ENCODE peak calls at places on chromosome 1, in ten cellular contexts. V, O, R, F, T, E, N, P, D and H are unnamed samples.

GRCh38 chr1:66434096-66434495 is 99.9 kb upstream of the SGIP1 start:
- DNase-seq in V (no peak), O (peak), R (no peak), F (no peak), T (no peak), E (no peak), N (no peak), P (no peak), D (peak), H (no peak)

GRCh38 chr1:184362876-184363275 is 24.0 kb upstream of the C1orf21 start:
- DNase-seq in V (no peak), O (no peak), R (no peak), F (no peak), T (no peak), E (no peak), N (no peak), P (no peak), D (no peak), H (peak)

GRCh38 chr1:114105401-114105979 is 48.2 kb downstream of the SYT6 start:
- DNase-seq in V (no peak), O (no peak), R (peak), F (no peak), T (no peak), E (no peak), N (peak), P (no peak), D (no peak), H (no peak)

GRCh38 chr1:88612299-88612698 is 71.8 kb upstream of the PKN2 start:
- DNase-seq in V (no peak), O (no peak), R (peak), F (no peak), T (no peak), E (peak), N (no peak), P (no peak), D (no peak), H (peak)

GRCh38 chr1:212207822-212208520 is 77.2 kb upstream of the PPP2R5A start:
- DNase-seq in V (no peak), O (no peak), R (no peak), F (no peak), T (no peak), E (no peak), N (no peak), P (no peak), D (no peak), H (no peak)

GRCh38 chr1:208093754-208094719 is 150.1 kb downstream of the PLXNA2 start:
- DNase-seq in V (peak), O (peak), R (peak), F (peak), T (no peak), E (peak), N (no peak), P (peak), D (peak), H (peak)

GRCh38 chr1:223641523-223642039 is 23.9 kb downstream of the CAPN8 start:
- DNase-seq in V (no peak), O (no peak), R (no peak), F (no peak), T (no peak), E (peak), N (no peak), P (no peak), D (no peak), H (peak)

GRCh38 chr1:76500111-76500510 is 367.2 kb upstream of the ST6GALNAC5 start:
- DNase-seq in V (no peak), O (no peak), R (no peak), F (no peak), T (no peak), E (no peak), N (no peak), P (no peak), D (no peak), H (no peak)

GRCh38 chr1:44660176-44660575 is 14.1 kb downstream of the TMEM53 start:
- DNase-seq in V (no peak), O (peak), R (peak), F (no peak), T (peak), E (peak), N (peak), P (peak), D (no peak), H (peak)

GRCh38 chr1:228647523-228648444 is 87.5 kb upstream of the RHOU start:
- DNase-seq in V (peak), O (peak), R (peak), F (no peak), T (no peak), E (peak), N (peak), P (no peak), D (peak), H (peak)

GRCh38 chr1:7387053-7387861 is 383.8 kb upstream of the VAMP3 start:
- DNase-seq in V (no peak), O (no peak), R (peak), F (no peak), T (no peak), E (no peak), N (no peak), P (peak), D (no peak), H (no peak)

GRCh38 chr1:208646431-208646830 is 402.2 kb upstream of the PLXNA2 start:
- DNase-seq in V (no peak), O (no peak), R (no peak), F (no peak), T (no peak), E (no peak), N (no peak), P (no peak), D (no peak), H (no peak)

GRCh38 chr1:58401991-58402390 is 144.5 kb downstream of the OMA1 start:
- DNase-seq in V (no peak), O (peak), R (no peak), F (no peak), T (no peak), E (no peak), N (no peak), P (peak), D (no peak), H (no peak)

GRCh38 chr1:147292012-147292411 is 49.5 kb downstream of the CHD1L start:
- DNase-seq in V (no peak), O (peak), R (no peak), F (no peak), T (no peak), E (no peak), N (no peak), P (no peak), D (peak), H (no peak)

GRCh38 chr1:44377925-44378784 is 23.1 kb upstream of the ERI3 start:
- DNase-seq in V (peak), O (peak), R (peak), F (peak), T (no peak), E (peak), N (peak), P (peak), D (peak), H (peak)

GRCh38 chr1:234965128-234965527 is 163.5 kb downstream of the TOMM20 start:
- DNase-seq in V (no peak), O (peak), R (no peak), F (no peak), T (no peak), E (no peak), N (no peak), P (no peak), D (no peak), H (no peak)

GRCh38 chr1:246503341-246503740 is 3.7 kb downstream of the SMYD3 start:
- DNase-seq in V (no peak), O (no peak), R (peak), F (no peak), T (no peak), E (no peak), N (no peak), P (no peak), D (no peak), H (no peak)

GRCh38 chr1:168833801-168834224 is 104.8 kb upstream of the DPT start:
- DNase-seq in V (no peak), O (no peak), R (no peak), F (no peak), T (no peak), E (no peak), N (no peak), P (no peak), D (no peak), H (no peak)

GRCh38 chr1:115764541-115764940 is 4.0 kb downstream of the CASQ2 start:
- DNase-seq in V (no peak), O (peak), R (peak), F (no peak), T (no peak), E (peak), N (no peak), P (peak), D (no peak), H (peak)

GRCh38 chr1:51203121-51203873 is 32.8 kb upstream of the RNF11 start:
- DNase-seq in V (peak), O (no peak), R (peak), F (no peak), T (no peak), E (no peak), N (no peak), P (no peak), D (no peak), H (no peak)

GRCh38 chr1:234572966-234573365 is 37.0 kb downstream of the IRF2BP2 start:
- DNase-seq in V (no peak), O (no peak), R (no peak), F (no peak), T (no peak), E (no peak), N (no peak), P (no peak), D (no peak), H (no peak)

GRCh38 chr1:75672528-75673393 is 51.7 kb upstream of the ACADM start:
- DNase-seq in V (no peak), O (peak), R (no peak), F (no peak), T (no peak), E (no peak), N (no peak), P (no peak), D (peak), H (no peak)

GRCh38 chr1:63487336-63488065 is 35.5 kb downstream of the ITGB3BP start:
- DNase-seq in V (no peak), O (no peak), R (peak), F (no peak), T (no peak), E (no peak), N (no peak), P (peak), D (no peak), H (no peak)

GRCh38 chr1:95304803-95305202 is 70.8 kb downstream of the RWDD3 start:
- DNase-seq in V (no peak), O (no peak), R (no peak), F (no peak), T (no peak), E (peak), N (no peak), P (no peak), D (no peak), H (peak)

GRCh38 chr1:6385673-6386191 is 7.8 kb downstream of the ACOT7 start:
- DNase-seq in V (no peak), O (peak), R (peak), F (no peak), T (peak), E (peak), N (peak), P (no peak), D (peak), H (no peak)

GRCh38 chr1:96651517-96651916 is 70.1 kb upstream of the PTBP2 start:
- DNase-seq in V (no peak), O (no peak), R (peak), F (no peak), T (no peak), E (no peak), N (no peak), P (no peak), D (no peak), H (no peak)

GRCh38 chr1:34060901-34061415 is 104.1 kb downstream of the CSMD2 start:
- DNase-seq in V (no peak), O (peak), R (no peak), F (no peak), T (no peak), E (no peak), N (no peak), P (peak), D (peak), H (no peak)

GRCh38 chr1:15546641-15547040 is 20.0 kb downstream of the DNAJC16 start:
- DNase-seq in V (no peak), O (no peak), R (no peak), F (no peak), T (no peak), E (no peak), N (no peak), P (no peak), D (no peak), H (no peak)

GRCh38 chr1:156886583-156887302 is 6.8 kb upstream of the PEAR1 start:
- DNase-seq in V (no peak), O (no peak), R (peak), F (no peak), T (no peak), E (no peak), N (no peak), P (no peak), D (no peak), H (no peak)

GRCh38 chr1:183761871-183762270 is 43.0 kb upstream of the RGL1 start:
- DNase-seq in V (no peak), O (peak), R (no peak), F (no peak), T (no peak), E (no peak), N (no peak), P (no peak), D (no peak), H (no peak)

GRCh38 chr1:19390901-19391595 is 78.9 kb downstream of the SLC66A1 start:
- DNase-seq in V (peak), O (peak), R (peak), F (peak), T (no peak), E (peak), N (no peak), P (peak), D (peak), H (peak)

GRCh38 chr1:115258302-115258866 is 79.7 kb downstream of the NGF start:
- DNase-seq in V (no peak), O (peak), R (no peak), F (no peak), T (no peak), E (no peak), N (no peak), P (no peak), D (peak), H (no peak)

GRCh38 chr1:20191266-20191665 is 4.9 kb upstream of the PLA2G2C start:
- DNase-seq in V (no peak), O (no peak), R (no peak), F (no peak), T (no peak), E (no peak), N (no peak), P (no peak), D (no peak), H (no peak)

GRCh38 chr1:39136635-39137034 is 67.9 kb upstream of the MACF1 start:
- DNase-seq in V (no peak), O (no peak), R (no peak), F (no peak), T (no peak), E (no peak), N (no peak), P (no peak), D (no peak), H (no peak)

GRCh38 chr1:199353906-199354305 is 673.6 kb upstream of the NR5A2 start:
- DNase-seq in V (no peak), O (no peak), R (no peak), F (no peak), T (no peak), E (no peak), N (no peak), P (no peak), D (no peak), H (no peak)

GRCh38 chr1:189859385-189859977 is 618.2 kb downstream of the BRINP3 start:
- DNase-seq in V (peak), O (no peak), R (no peak), F (no peak), T (no peak), E (peak), N (no peak), P (no peak), D (no peak), H (peak)

GRCh38 chr1:113373644-113374043 is 16.7 kb upstream of the MAGI3 start:
- DNase-seq in V (no peak), O (no peak), R (no peak), F (no peak), T (no peak), E (no peak), N (no peak), P (no peak), D (no peak), H (no peak)

GRCh38 chr1:171983584-171983983 is 142.3 kb downstream of the DNM3 start:
- DNase-seq in V (no peak), O (peak), R (peak), F (no peak), T (no peak), E (no peak), N (no peak), P (no peak), D (no peak), H (peak)